ENCODE peak calls at places on chromosomes 11 and 22, in seven cellular contexts. Q, M, K, E, Y, U and H are unnamed samples.
A peak's percentile ranks its signal among the peaks of the same experiment; 100 is the strongest.

GRCh38 chr11:95289378-95289777 is 58.4 kb upstream of the SESN3 start:
- DNase-seq in E (no peak), U (no peak), M (no peak), K (no peak), Y (no peak), Q (no peak), H (no peak)

GRCh38 chr11:73429121-73429740 is 53.0 kb downstream of the RELT start:
- DNase-seq in M (no peak), U (no peak), Y (no peak), Q (peak; percentile 49), K (no peak), E (no peak), H (peak; percentile 75)

GRCh38 chr22:39727541-39727940 is 157.0 kb downstream of the CACNA1I start:
- DNase-seq in Y (no peak), U (no peak), E (no peak), K (no peak), M (no peak), Q (peak; percentile 11), H (peak; percentile 50)

GRCh38 chr11:128291835-128292234 is 295.5 kb downstream of the ETS1 start:
- DNase-seq in E (peak; percentile 48), U (no peak), M (peak; percentile 84), Q (no peak), Y (no peak), K (no peak), H (no peak)

GRCh38 chr22:32478994-32479393 is 4.4 kb downstream of the FBXO7 start:
- DNase-seq in U (no peak), Y (no peak), E (no peak), K (no peak), Q (peak; percentile 21), M (no peak), H (no peak)

GRCh38 chr22:31400023-31400397 is 606 bp downstream of the DRG1 start:
- DNase-seq in M (no peak), U (no peak), K (no peak), Y (peak; percentile 10), Q (peak; percentile 23), E (no peak), H (peak; percentile 47)

GRCh38 chr22:37703906-37704305 is 7.1 kb downstream of the TRIOBP start:
- DNase-seq in U (no peak), K (no peak), Q (no peak), M (no peak), E (no peak), Y (no peak), H (no peak)

GRCh38 chr22:27775087-27775697 is 26.4 kb downstream of the MN1 start:
- DNase-seq in Q (no peak), E (no peak), M (no peak), Y (no peak), U (no peak), K (no peak), H (no peak)